ENCODE peak calls at places on chromosomes 13 and 19, in ten cellular contexts. T is breast epithelium, G is adrenal gland, C is PC-3, M is body of pancreas, I is fibroblast of lung, A is psoas muscle, S is heart right ventricle, R is vagina, W is A549. B is an unnamed sample.

GRCh38 chr19:31436121-31436776 is 87.0 kb upstream of the TSHZ3 start:
- DNase-seq in T (no peak), G (no peak), C (no peak), M (no peak), I (peak; percentile 80), A (no peak), S (no peak), R (peak; percentile 22), W (no peak), B (no peak)

GRCh38 chr13:42812311-42812710 is 30.9 kb downstream of the FAM216B start:
- DNase-seq in T (no peak), G (no peak), C (no peak), M (no peak), I (peak; percentile 61), A (no peak), S (no peak), R (no peak), W (no peak), B (no peak)

GRCh38 chr19:10836478-10837325 is 690 bp upstream of the TMED1 start:
- DNase-seq in T (no peak), G (peak; percentile 93), C (no peak), M (peak; percentile 86), I (peak; percentile 77), A (peak; percentile 96), S (peak; percentile 88), R (no peak), W (peak; percentile 93), B (peak; percentile 99)

GRCh38 chr13:53129864-53130393 is 101.3 kb downstream of the OLFM4 start:
- DNase-seq in T (no peak), G (no peak), C (no peak), M (no peak), I (no peak), A (no peak), S (no peak), R (no peak), W (no peak), B (no peak)

GRCh38 chr19:55210120-55210493 is 806 bp upstream of the PTPRH start:
- DNase-seq in T (no peak), G (peak; percentile 81), C (peak; percentile 99), M (peak; percentile 77), I (peak; percentile 98), A (no peak), S (no peak), R (no peak), W (peak; percentile 96), B (no peak)

GRCh38 chr13:47801555-47801954 is 199.5 kb downstream of the SUCLA2 start:
- DNase-seq in T (no peak), G (no peak), C (no peak), M (no peak), I (no peak), A (no peak), S (no peak), R (no peak), W (no peak), B (no peak)

GRCh38 chr13:48585456-48585840 is 52.6 kb upstream of the RCBTB2 start:
- DNase-seq in T (peak; percentile 90), G (no peak), C (peak; percentile 89), M (peak; percentile 41), I (peak; percentile 82), A (no peak), S (no peak), R (no peak), W (no peak), B (no peak)

GRCh38 chr19:18939922-18940775 is 868 bp downstream of the HOMER3 start:
- DNase-seq in T (no peak), G (peak; percentile 72), C (peak; percentile 59), M (peak; percentile 50), I (peak; percentile 52), A (peak; percentile 89), S (peak; percentile 39), R (no peak), W (no peak), B (peak; percentile 43)

GRCh38 chr13:25752957-25753540 is 298.8 kb downstream of the SHISA2 start:
- DNase-seq in T (no peak), G (peak; percentile 51), C (peak; percentile 92), M (peak; percentile 24), I (peak; percentile 95), A (peak; percentile 67), S (peak; percentile 32), R (no peak), W (no peak), B (peak; percentile 79)

DNA sequence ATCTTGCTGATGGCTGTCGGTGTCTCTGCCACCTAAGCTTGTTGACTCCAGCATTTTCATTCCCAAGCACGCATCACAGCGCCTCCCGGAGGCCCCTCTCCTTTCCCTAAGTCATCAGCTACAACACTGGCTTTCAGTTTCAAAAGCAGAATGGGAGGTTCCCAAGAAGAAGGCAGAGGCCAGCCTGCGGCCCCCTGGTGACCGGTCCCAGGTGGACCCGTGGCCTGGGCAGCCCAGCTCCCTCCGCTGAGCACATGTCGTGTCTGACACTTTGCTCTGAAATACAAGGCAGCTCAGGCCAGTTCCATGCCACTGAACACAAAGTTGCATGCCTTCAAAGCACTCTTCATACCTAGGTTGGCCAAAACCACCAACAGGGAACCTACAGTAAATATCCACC is 8.5 kb downstream of the MLLT1 start:
- DNase-seq in T (no peak), G (no peak), C (no peak), M (no peak), I (peak; percentile 34), A (no peak), S (no peak), R (no peak), W (no peak), B (no peak)
- H3K4me1 ChIP-seq in T (peaks cover 19% of the 10 kb centered on the region), G (peaks cover 60% of the 10 kb centered on the region), C (peaks cover 59% of the 10 kb centered on the region), M (peaks cover 62% of the 10 kb centered on the region), I (peaks cover 42% of the 10 kb centered on the region), A (peaks cover 61% of the 10 kb centered on the region), S (peaks cover 53% of the 10 kb centered on the region), R (peaks cover 74% of the 10 kb centered on the region), W (peaks cover 7% of the 10 kb centered on the region), B (peaks cover 49% of the 10 kb centered on the region)

GRCh38 chr13:29046588-29046987 is 226.4 kb downstream of the MTUS2 start:
- DNase-seq in T (no peak), G (no peak), C (no peak), M (no peak), I (no peak), A (no peak), S (no peak), R (no peak), W (no peak), B (no peak)
- H3K4me3 ChIP-seq in T (no peak overlapping the region), G (no peak overlapping the region), C (no peak overlapping the region), M (no peak overlapping the region), I (no peak overlapping the region), A (no peak overlapping the region), S (no peak overlapping the region), R (no peak overlapping the region), W (no peak overlapping the region), B (no peak overlapping the region)

GRCh38 chr19:50721441-50722137 is 1.6 kb upstream of the CLEC11A start:
- DNase-seq in T (no peak), G (peak; percentile 84), C (no peak), M (no peak), I (no peak), A (no peak), S (no peak), R (no peak), W (no peak), B (no peak)

GRCh38 chr19:50719119-50719435 is 525 bp downstream of the SHANK1 start:
- DNase-seq in T (no peak), G (no peak), C (no peak), M (no peak), I (no peak), A (no peak), S (no peak), R (no peak), W (no peak), B (no peak)

GRCh38 chr19:50720921-50721291 is 1.3 kb upstream of the SHANK1 start:
- DNase-seq in T (no peak), G (no peak), C (peak; percentile 48), M (no peak), I (no peak), A (no peak), S (no peak), R (no peak), W (peak; percentile 51), B (no peak)

GRCh38 chr19:50719566-50719965 is at the start of gene SHANK1:
- DNase-seq in T (no peak), G (no peak), C (no peak), M (no peak), I (no peak), A (no peak), S (no peak), R (no peak), W (no peak), B (no peak)

DNA sequence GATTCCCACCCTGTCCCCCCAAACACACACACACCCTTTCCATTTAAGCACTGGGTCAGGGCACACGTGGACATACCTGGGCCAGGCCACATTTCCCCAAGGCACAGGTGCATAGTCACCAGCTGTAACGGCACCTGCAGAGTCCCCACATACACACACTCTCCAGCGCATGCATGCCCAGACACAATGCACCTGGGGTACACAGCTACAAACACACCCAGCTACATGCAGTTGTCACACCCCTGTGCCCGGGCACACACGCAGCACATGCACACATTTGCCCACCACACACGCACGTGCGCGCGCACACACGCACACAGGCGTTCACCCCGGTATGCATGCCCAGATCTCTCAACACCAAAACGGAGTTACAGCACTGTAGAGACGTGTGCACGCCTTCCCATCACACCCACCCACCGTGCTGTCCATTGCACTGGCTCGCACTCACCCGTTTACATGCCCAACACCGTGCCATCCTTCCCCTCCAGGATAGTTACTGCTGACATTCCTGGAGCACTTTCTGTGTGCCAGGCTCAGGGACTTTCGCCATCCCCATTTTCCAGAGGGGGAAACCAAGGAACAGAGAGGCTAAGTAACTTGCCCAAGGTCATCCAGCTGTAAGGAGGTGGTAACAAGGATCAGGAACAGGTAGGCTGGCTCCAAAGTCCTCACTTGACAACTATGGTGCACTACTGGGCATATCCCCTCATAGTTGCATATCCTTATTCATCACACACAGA is 749 bp upstream of the SHANK1 start:
- DNase-seq in T (no peak), G (no peak), C (no peak), M (no peak), I (no peak), A (no peak), S (no peak), R (no peak), W (no peak), B (no peak)
- H3K27ac ChIP-seq in T (no peak overlapping the region), G (peak overlapping the region; percentile 45), C (no peak overlapping the region), M (no peak overlapping the region), I (no peak overlapping the region), A (no peak overlapping the region), S (no peak overlapping the region), R (no peak overlapping the region), W (no peak overlapping the region), B (no peak overlapping the region)

DNA sequence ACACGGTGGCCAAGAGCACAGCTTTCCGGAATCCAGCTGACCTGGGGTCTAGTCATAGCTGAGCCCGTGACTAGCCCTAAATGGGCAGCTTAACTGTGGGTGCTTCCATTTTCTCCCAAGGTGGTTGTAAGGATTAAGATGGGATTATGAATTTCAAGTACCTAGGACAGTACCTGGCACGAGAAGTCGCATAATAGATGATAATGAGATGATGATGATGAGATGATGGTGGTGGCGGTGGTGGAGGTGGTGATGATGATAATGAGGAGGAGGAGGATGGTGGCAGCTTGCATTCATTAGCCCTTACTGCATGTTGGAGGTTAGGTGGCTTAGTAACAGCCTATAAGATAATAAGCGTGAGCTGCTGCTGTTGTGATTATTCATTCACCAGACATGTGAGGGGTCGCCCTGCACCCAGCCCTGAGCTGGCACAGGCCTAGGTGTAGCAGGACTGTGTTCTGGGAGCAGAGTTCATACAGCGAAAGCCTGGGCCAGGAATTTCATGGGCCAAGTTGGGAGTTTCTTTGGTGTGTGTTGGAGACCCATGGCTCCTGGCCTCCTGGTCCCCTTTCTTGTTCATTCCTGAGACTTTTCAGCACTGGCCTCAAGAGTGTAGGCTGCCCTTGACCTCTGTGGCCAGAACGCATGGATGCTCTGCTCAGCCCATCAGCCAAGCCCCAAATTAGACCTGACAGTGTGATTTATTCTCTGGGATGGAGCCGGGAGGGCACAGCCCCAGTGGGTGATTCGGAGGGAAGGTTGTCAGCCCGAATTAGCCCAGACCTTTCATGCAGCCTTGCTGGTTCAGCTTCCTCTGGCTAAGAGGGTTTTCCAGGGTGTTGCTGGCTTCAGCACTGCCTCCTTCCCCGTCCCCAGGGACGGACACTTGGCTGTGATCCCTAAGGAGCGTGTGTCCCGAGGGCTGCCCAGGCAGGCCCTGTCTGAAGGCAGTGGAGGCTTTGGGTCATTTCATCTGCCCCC is 128.8 kb downstream of the SIPA1L3 start:
- DNase-seq in T (no peak), G (no peak), C (no peak), M (no peak), I (peak; percentile 79), A (peak; percentile 72), S (peak; percentile 28), R (no peak), W (no peak), B (no peak)
- H3K4me1 ChIP-seq in T (no peaks in the 10 kb centered on the region), G (peaks cover 10% of the 10 kb centered on the region), C (peaks cover 7% of the 10 kb centered on the region), M (peaks cover 25% of the 10 kb centered on the region), I (peaks cover 14% of the 10 kb centered on the region), A (peaks cover 26% of the 10 kb centered on the region), S (peaks cover 6% of the 10 kb centered on the region), R (peaks cover 14% of the 10 kb centered on the region), W (peaks cover 22% of the 10 kb centered on the region), B (peaks cover 18% of the 10 kb centered on the region)

B was measured in SJSA1.